ENCODE peak calls at places on chromosome 7, in eight cellular contexts. One of them, this sample, is unnamed. For H3K4me1 and H3K36me3, the result is how much of the 10 kb centered on the place peaks cover.

GRCh38 chr7:69896100-69896499 is 297.8 kb downstream of the AUTS2 start:
- DNase-seq in fibroblast of lung: peak
- DNase-seq in small intestine: no peak
- DNase-seq in uterus: no peak
- DNase-seq in CD8-positive, alpha-beta memory T cell: no peak
- DNase-seq in naive thymus-derived CD4-positive, alpha-beta T cell: no peak
- DNase-seq in lower lobe of right lung: no peak
- DNase-seq in GM23248: no peak
- DNase-seq in this sample: no peak

GRCh38 chr7:52119537-52119936 is 802.9 kb upstream of the COBL start:
- DNase-seq in fibroblast of lung: no peak
- DNase-seq in small intestine: no peak
- DNase-seq in uterus: no peak
- DNase-seq in CD8-positive, alpha-beta memory T cell: no peak
- DNase-seq in naive thymus-derived CD4-positive, alpha-beta T cell: no peak
- DNase-seq in lower lobe of right lung: no peak
- DNase-seq in GM23248: no peak
- DNase-seq in this sample: no peak

GRCh38 chr7:19284596-19285300 is 139.5 kb upstream of the FERD3L start:
- DNase-seq in fibroblast of lung: peak
- DNase-seq in small intestine: no peak
- DNase-seq in uterus: no peak
- DNase-seq in CD8-positive, alpha-beta memory T cell: no peak
- DNase-seq in naive thymus-derived CD4-positive, alpha-beta T cell: no peak
- DNase-seq in lower lobe of right lung: no peak
- DNase-seq in GM23248: peak
- DNase-seq in this sample: no peak

GRCh38 chr7:30650455-30650854 is 31.8 kb downstream of the CRHR2 start:
- DNase-seq in fibroblast of lung: no peak
- DNase-seq in small intestine: no peak
- DNase-seq in uterus: no peak
- DNase-seq in CD8-positive, alpha-beta memory T cell: no peak
- DNase-seq in naive thymus-derived CD4-positive, alpha-beta T cell: no peak
- DNase-seq in lower lobe of right lung: no peak
- DNase-seq in GM23248: no peak
- DNase-seq in this sample: peak

GRCh38 chr7:142811154-142811737 is 40.5 kb downstream of the PRSS2 start:
- DNase-seq in fibroblast of lung: peak
- DNase-seq in small intestine: peak
- DNase-seq in uterus: no peak
- DNase-seq in CD8-positive, alpha-beta memory T cell: peak
- DNase-seq in naive thymus-derived CD4-positive, alpha-beta T cell: no peak
- DNase-seq in lower lobe of right lung: no peak
- DNase-seq in GM23248: peak
- DNase-seq in this sample: peak

GRCh38 chr7:16062269-16062668 is 359.1 kb downstream of the CRPPA start:
- DNase-seq in fibroblast of lung: peak
- DNase-seq in small intestine: no peak
- DNase-seq in uterus: no peak
- DNase-seq in CD8-positive, alpha-beta memory T cell: no peak
- DNase-seq in naive thymus-derived CD4-positive, alpha-beta T cell: no peak
- DNase-seq in lower lobe of right lung: no peak
- DNase-seq in GM23248: peak
- DNase-seq in this sample: no peak

GRCh38 chr7:22627136-22627535 is 99.9 kb upstream of the IL6 start:
- DNase-seq in fibroblast of lung: peak
- DNase-seq in small intestine: no peak
- DNase-seq in uterus: no peak
- DNase-seq in CD8-positive, alpha-beta memory T cell: no peak
- DNase-seq in naive thymus-derived CD4-positive, alpha-beta T cell: no peak
- DNase-seq in lower lobe of right lung: no peak
- DNase-seq in GM23248: peak
- DNase-seq in this sample: no peak

GRCh38 chr7:129689995-129690581 is 78.6 kb downstream of the NRF1 start:
- DNase-seq in fibroblast of lung: no peak
- DNase-seq in small intestine: peak
- DNase-seq in uterus: no peak
- DNase-seq in CD8-positive, alpha-beta memory T cell: no peak
- DNase-seq in naive thymus-derived CD4-positive, alpha-beta T cell: no peak
- DNase-seq in lower lobe of right lung: peak
- DNase-seq in GM23248: no peak
- DNase-seq in this sample: no peak

GRCh38 chr7:30162622-30163124 is 27.9 kb downstream of the MTURN start:
- DNase-seq in fibroblast of lung: peak
- DNase-seq in small intestine: no peak
- DNase-seq in uterus: no peak
- DNase-seq in CD8-positive, alpha-beta memory T cell: no peak
- DNase-seq in naive thymus-derived CD4-positive, alpha-beta T cell: no peak
- DNase-seq in lower lobe of right lung: no peak
- DNase-seq in GM23248: peak
- DNase-seq in this sample: peak

GRCh38 chr7:40715053-40715430 is 580.2 kb downstream of the SUGCT start:
- DNase-seq in fibroblast of lung: peak
- DNase-seq in small intestine: no peak
- DNase-seq in uterus: no peak
- DNase-seq in CD8-positive, alpha-beta memory T cell: no peak
- DNase-seq in naive thymus-derived CD4-positive, alpha-beta T cell: no peak
- DNase-seq in lower lobe of right lung: no peak
- DNase-seq in GM23248: peak
- DNase-seq in this sample: no peak

GRCh38 chr7:36686499-36686898 is 37.8 kb downstream of the AOAH start:
- DNase-seq in fibroblast of lung: peak
- DNase-seq in small intestine: peak
- DNase-seq in uterus: no peak
- DNase-seq in CD8-positive, alpha-beta memory T cell: peak
- DNase-seq in naive thymus-derived CD4-positive, alpha-beta T cell: no peak
- DNase-seq in lower lobe of right lung: no peak
- DNase-seq in GM23248: no peak
- DNase-seq in this sample: peak

GRCh38 chr7:39735903-39736302 is 112.5 kb downstream of the RALA start:
- DNase-seq in fibroblast of lung: peak
- DNase-seq in small intestine: no peak
- DNase-seq in uterus: no peak
- DNase-seq in CD8-positive, alpha-beta memory T cell: no peak
- DNase-seq in naive thymus-derived CD4-positive, alpha-beta T cell: no peak
- DNase-seq in lower lobe of right lung: no peak
- DNase-seq in GM23248: no peak
- DNase-seq in this sample: no peak

GRCh38 chr7:30660331-30661255 is 21.7 kb downstream of the CRHR2 start:
- DNase-seq in fibroblast of lung: no peak
- DNase-seq in small intestine: no peak
- DNase-seq in uterus: no peak
- DNase-seq in CD8-positive, alpha-beta memory T cell: peak
- DNase-seq in naive thymus-derived CD4-positive, alpha-beta T cell: no peak
- DNase-seq in lower lobe of right lung: no peak
- DNase-seq in GM23248: no peak
- DNase-seq in this sample: no peak

GRCh38 chr7:91286432-91286831 is 22.2 kb downstream of the FZD1 start:
- DNase-seq in fibroblast of lung: no peak
- DNase-seq in small intestine: no peak
- DNase-seq in uterus: no peak
- DNase-seq in CD8-positive, alpha-beta memory T cell: no peak
- DNase-seq in naive thymus-derived CD4-positive, alpha-beta T cell: no peak
- DNase-seq in lower lobe of right lung: no peak
- DNase-seq in GM23248: no peak
- DNase-seq in this sample: no peak

GRCh38 chr7:50803359-50804337 is 21.0 kb upstream of the GRB10 start:
- DNase-seq in fibroblast of lung: peak
- DNase-seq in small intestine: no peak
- DNase-seq in uterus: no peak
- DNase-seq in CD8-positive, alpha-beta memory T cell: no peak
- DNase-seq in naive thymus-derived CD4-positive, alpha-beta T cell: no peak
- DNase-seq in lower lobe of right lung: no peak
- DNase-seq in GM23248: peak
- DNase-seq in this sample: no peak

DNA sequence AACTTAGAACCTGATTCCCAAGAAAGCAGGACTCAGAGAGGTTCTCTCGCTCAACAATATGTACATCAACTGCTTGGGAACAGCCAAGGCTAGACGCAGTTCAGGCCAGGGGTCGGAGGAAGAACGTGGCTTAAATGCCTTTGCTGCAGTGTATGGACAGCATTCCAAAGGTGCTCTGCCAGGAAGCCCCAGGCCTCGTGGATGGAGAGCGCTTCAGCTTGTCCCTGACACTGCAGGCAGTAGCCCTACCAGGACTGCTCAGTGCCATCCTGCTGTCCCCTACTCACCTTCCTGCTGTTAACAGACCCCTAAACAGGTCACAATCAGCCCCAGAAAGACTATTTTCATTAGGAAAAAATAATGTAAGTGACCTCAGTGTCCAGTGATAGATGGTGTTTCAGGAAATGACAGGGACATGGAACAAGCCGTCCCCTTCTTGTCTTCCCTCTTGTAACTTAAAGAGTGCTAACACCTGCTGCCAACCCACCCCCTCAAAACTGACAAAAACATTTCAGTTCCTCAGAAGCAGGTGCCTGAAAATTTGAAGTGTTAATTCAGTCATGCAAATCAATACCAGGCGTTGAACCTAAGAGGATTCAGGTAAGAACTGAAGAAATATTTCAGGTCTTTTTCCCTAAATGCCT is 16.5 kb downstream of the CREB3L2 start:
- DNase-seq in fibroblast of lung: no peak
- DNase-seq in small intestine: no peak
- DNase-seq in uterus: no peak
- DNase-seq in CD8-positive, alpha-beta memory T cell: no peak
- DNase-seq in naive thymus-derived CD4-positive, alpha-beta T cell: no peak
- DNase-seq in lower lobe of right lung: no peak
- DNase-seq in GM23248: no peak
- DNase-seq in this sample: no peak
- H3K4me1 ChIP-seq in fibroblast of lung: under half
- H3K4me1 ChIP-seq in small intestine: under half
- H3K4me1 ChIP-seq in uterus: under half
- H3K4me1 ChIP-seq in CD8-positive, alpha-beta memory T cell: under half
- H3K4me1 ChIP-seq in naive thymus-derived CD4-positive, alpha-beta T cell: under half
- H3K4me1 ChIP-seq in lower lobe of right lung: half or more
- H3K4me1 ChIP-seq in GM23248: half or more
- H3K4me1 ChIP-seq in this sample: under half

DNA sequence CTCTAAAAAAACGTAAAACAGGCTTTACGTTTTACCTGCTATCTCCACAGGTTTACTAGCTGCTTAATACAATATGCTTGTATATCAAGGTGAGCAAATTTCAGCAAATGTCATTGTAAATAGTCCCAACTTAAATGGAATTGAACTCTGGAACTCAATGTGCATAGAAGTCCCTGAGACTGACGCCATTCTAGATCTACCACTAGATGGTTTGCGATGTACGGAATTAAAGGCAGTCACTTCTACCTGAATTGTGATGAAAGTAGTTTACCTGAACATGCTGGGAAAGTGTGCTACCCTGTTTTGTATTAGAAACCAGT is 837 bp upstream of the SNX13 start:
- DNase-seq in fibroblast of lung: peak
- DNase-seq in small intestine: peak
- DNase-seq in uterus: no peak
- DNase-seq in CD8-positive, alpha-beta memory T cell: no peak
- DNase-seq in naive thymus-derived CD4-positive, alpha-beta T cell: no peak
- DNase-seq in lower lobe of right lung: no peak
- DNase-seq in GM23248: peak
- DNase-seq in this sample: no peak
- H3K27ac ChIP-seq in fibroblast of lung: peak
- H3K27ac ChIP-seq in small intestine: no peak
- H3K27ac ChIP-seq in uterus: peak
- H3K27ac ChIP-seq in CD8-positive, alpha-beta memory T cell: peak
- H3K27ac ChIP-seq in naive thymus-derived CD4-positive, alpha-beta T cell: peak
- H3K27ac ChIP-seq in lower lobe of right lung: peak
- H3K27ac ChIP-seq in GM23248: peak
- H3K27ac ChIP-seq in this sample: no peak

GRCh38 chr7:130882396-130882795 is 148.4 kb upstream of the KLF14 start:
- DNase-seq in fibroblast of lung: no peak
- DNase-seq in small intestine: no peak
- DNase-seq in uterus: no peak
- DNase-seq in CD8-positive, alpha-beta memory T cell: no peak
- DNase-seq in naive thymus-derived CD4-positive, alpha-beta T cell: no peak
- DNase-seq in lower lobe of right lung: no peak
- DNase-seq in GM23248: peak
- DNase-seq in this sample: no peak

GRCh38 chr7:130883928-130884327 is 149.9 kb upstream of the KLF14 start:
- DNase-seq in fibroblast of lung: no peak
- DNase-seq in small intestine: no peak
- DNase-seq in uterus: no peak
- DNase-seq in CD8-positive, alpha-beta memory T cell: no peak
- DNase-seq in naive thymus-derived CD4-positive, alpha-beta T cell: no peak
- DNase-seq in lower lobe of right lung: no peak
- DNase-seq in GM23248: no peak
- DNase-seq in this sample: no peak

GRCh38 chr7:130887182-130888016 is 153.4 kb upstream of the KLF14 start:
- DNase-seq in fibroblast of lung: peak
- DNase-seq in small intestine: no peak
- DNase-seq in uterus: no peak
- DNase-seq in CD8-positive, alpha-beta memory T cell: no peak
- DNase-seq in naive thymus-derived CD4-positive, alpha-beta T cell: no peak
- DNase-seq in lower lobe of right lung: no peak
- DNase-seq in GM23248: peak
- DNase-seq in this sample: peak

GRCh38 chr7:130886438-130887135 is 152.6 kb upstream of the KLF14 start:
- DNase-seq in fibroblast of lung: no peak
- DNase-seq in small intestine: no peak
- DNase-seq in uterus: no peak
- DNase-seq in CD8-positive, alpha-beta memory T cell: no peak
- DNase-seq in naive thymus-derived CD4-positive, alpha-beta T cell: no peak
- DNase-seq in lower lobe of right lung: peak
- DNase-seq in GM23248: peak
- DNase-seq in this sample: no peak

GRCh38 chr7:130884437-130885417 is 150.7 kb upstream of the KLF14 start:
- DNase-seq in fibroblast of lung: peak
- DNase-seq in small intestine: peak
- DNase-seq in uterus: no peak
- DNase-seq in CD8-positive, alpha-beta memory T cell: no peak
- DNase-seq in naive thymus-derived CD4-positive, alpha-beta T cell: no peak
- DNase-seq in lower lobe of right lung: peak
- DNase-seq in GM23248: peak
- DNase-seq in this sample: no peak
- H3K36me3 ChIP-seq in fibroblast of lung: under half
- H3K36me3 ChIP-seq in small intestine: under half
- H3K36me3 ChIP-seq in uterus: under half
- H3K36me3 ChIP-seq in CD8-positive, alpha-beta memory T cell: under half
- H3K36me3 ChIP-seq in naive thymus-derived CD4-positive, alpha-beta T cell: under half
- H3K36me3 ChIP-seq in lower lobe of right lung: half or more
- H3K36me3 ChIP-seq in GM23248: half or more
- H3K36me3 ChIP-seq in this sample: half or more

DNA sequence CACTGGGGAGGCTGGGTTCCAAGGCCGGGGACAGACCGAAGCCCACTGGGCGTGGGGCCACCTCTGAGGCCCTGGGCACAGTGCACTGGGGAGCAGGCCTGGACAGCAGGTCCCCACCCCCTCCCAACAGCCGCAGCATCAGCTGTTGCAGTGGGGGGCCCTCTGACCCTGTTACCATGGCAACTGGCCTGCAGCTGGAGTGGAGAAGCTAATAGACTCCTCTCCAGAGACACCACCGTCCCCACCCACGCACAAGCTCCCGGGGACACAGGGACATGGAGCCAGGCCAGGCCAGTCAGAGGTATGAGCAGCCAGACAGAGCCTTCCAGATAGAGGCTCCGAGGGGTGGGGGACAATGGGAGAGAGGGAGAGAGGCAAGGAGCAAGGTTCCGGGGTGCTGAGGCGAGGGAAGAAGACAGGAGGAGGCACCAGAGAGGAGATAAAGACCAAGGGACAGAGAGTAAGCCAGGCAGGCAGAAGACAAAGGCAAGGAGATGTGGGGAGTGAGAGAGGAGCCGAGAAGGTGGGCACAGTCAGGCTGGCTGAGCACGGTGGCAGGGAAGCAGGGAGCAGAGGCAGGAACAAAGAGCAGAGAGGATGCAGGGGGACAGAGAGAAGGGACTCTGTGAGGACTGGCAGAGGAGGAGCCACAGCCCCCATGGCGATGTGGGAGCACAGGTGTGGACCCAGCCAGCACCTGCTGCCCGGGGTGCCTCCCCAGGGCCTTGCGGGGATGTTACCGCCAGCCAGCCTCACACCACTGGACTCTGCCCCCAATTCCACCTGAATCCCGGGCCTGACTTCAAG is 6.7 kb downstream of the KCNH2 start:
- DNase-seq in fibroblast of lung: no peak
- DNase-seq in small intestine: peak
- DNase-seq in uterus: peak
- DNase-seq in CD8-positive, alpha-beta memory T cell: no peak
- DNase-seq in naive thymus-derived CD4-positive, alpha-beta T cell: no peak
- DNase-seq in lower lobe of right lung: no peak
- DNase-seq in GM23248: no peak
- DNase-seq in this sample: no peak
- H3K4me1 ChIP-seq in fibroblast of lung: under half
- H3K4me1 ChIP-seq in small intestine: under half
- H3K4me1 ChIP-seq in uterus: under half
- H3K4me1 ChIP-seq in CD8-positive, alpha-beta memory T cell: under half
- H3K4me1 ChIP-seq in naive thymus-derived CD4-positive, alpha-beta T cell: under half
- H3K4me1 ChIP-seq in lower lobe of right lung: under half
- H3K4me1 ChIP-seq in GM23248: under half
- H3K4me1 ChIP-seq in this sample: under half

This sample was measured in SJSA1.